ENCODE peak calls at places on chromosomes 16 and 17, in nine cellular contexts. Q, M, V, P, Y, N, R, Z and L are unnamed samples.

GRCh38 chr17:4593021-4593797 is 8.9 kb downstream of the SMTNL2 start:
- DNase-seq in Q (no peak), M (no peak), V (no peak), P (no peak), Y (no peak), N (no peak), R (no peak), Z (no peak), L (no peak)

GRCh38 chr16:29007865-29008593 is 23.2 kb downstream of the LAT start:
- DNase-seq in Q (no peak), M (no peak), V (no peak), P (no peak), Y (peak), N (peak), R (peak), Z (peak), L (peak)

GRCh38 chr16:53358884-53359283 is 75.4 kb upstream of the RBL2 start:
- DNase-seq in Q (no peak), M (no peak), V (no peak), P (peak), Y (no peak), N (peak), R (no peak), Z (no peak), L (no peak)

GRCh38 chr16:49594706-49595534 is 221.3 kb downstream of the C16orf78 start:
- DNase-seq in Q (no peak), M (no peak), V (no peak), P (no peak), Y (no peak), N (no peak), R (no peak), Z (no peak), L (no peak)

GRCh38 chr16:1347286-1347855 is 4.3 kb downstream of the TSR3 start:
- DNase-seq in Q (no peak), M (no peak), V (no peak), P (peak), Y (no peak), N (no peak), R (no peak), Z (no peak), L (no peak)

GRCh38 chr17:40025991-40026815 is 11.0 kb downstream of the CSF3 start:
- DNase-seq in Q (no peak), M (no peak), V (no peak), P (no peak), Y (peak), N (no peak), R (peak), Z (no peak), L (peak)

GRCh38 chr17:77424585-77425344 is 284.0 kb downstream of the SEC14L1 start:
- DNase-seq in Q (peak), M (no peak), V (no peak), P (no peak), Y (peak), N (no peak), R (peak), Z (peak), L (peak)

GRCh38 chr17:58755577-58756245 is at the start of gene PPM1E:
- DNase-seq in Q (peak), M (no peak), V (peak), P (peak), Y (peak), N (peak), R (peak), Z (no peak), L (peak)

GRCh38 chr16:27795992-27796614 is 246.2 kb downstream of the KATNIP start:
- DNase-seq in Q (no peak), M (peak), V (peak), P (no peak), Y (peak), N (peak), R (peak), Z (no peak), L (peak)

GRCh38 chr17:56777859-56778258 is 55.9 kb downstream of the C17orf67 start:
- DNase-seq in Q (no peak), M (no peak), V (no peak), P (no peak), Y (no peak), N (no peak), R (peak), Z (no peak), L (no peak)

GRCh38 chr16:10692470-10692869 is 2.3 kb downstream of the TEKT5 start:
- DNase-seq in Q (no peak), M (no peak), V (no peak), P (no peak), Y (no peak), N (no peak), R (no peak), Z (no peak), L (no peak)

GRCh38 chr17:50495918-50496317 is 12.3 kb upstream of the MYCBPAP start:
- DNase-seq in Q (no peak), M (no peak), V (no peak), P (no peak), Y (peak), N (no peak), R (peak), Z (no peak), L (no peak)

DNA sequence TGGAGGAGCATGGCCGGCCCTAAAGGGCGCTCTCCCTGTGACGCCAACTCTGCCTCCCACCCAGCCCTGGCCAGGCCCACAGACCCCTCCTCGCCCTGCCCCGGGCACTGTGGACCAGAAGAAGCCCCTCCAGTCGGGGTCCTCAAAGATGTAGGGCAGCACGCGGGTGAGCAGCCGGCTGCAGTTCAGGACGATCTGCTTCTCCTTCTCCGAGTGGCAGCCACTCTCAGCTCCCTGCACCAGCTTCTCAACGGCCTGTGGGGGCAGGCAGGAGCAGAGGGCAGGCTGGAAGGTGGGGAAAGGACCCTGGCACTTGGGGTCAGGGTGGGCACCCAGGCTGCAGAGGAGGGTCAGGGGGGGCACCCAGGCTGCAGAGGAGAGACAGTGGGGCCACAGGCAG is 8.9 kb downstream of the HID1 start:
- DNase-seq in Q (no peak), M (no peak), V (no peak), P (no peak), Y (no peak), N (no peak), R (no peak), Z (no peak), L (no peak)
- TF ChIP-seq CTCF in Q (no peak), M (no peak), V (no peak), P (no peak), Y (no peak), N (peak), R (no peak), Z (peak), L (no peak)

DNA sequence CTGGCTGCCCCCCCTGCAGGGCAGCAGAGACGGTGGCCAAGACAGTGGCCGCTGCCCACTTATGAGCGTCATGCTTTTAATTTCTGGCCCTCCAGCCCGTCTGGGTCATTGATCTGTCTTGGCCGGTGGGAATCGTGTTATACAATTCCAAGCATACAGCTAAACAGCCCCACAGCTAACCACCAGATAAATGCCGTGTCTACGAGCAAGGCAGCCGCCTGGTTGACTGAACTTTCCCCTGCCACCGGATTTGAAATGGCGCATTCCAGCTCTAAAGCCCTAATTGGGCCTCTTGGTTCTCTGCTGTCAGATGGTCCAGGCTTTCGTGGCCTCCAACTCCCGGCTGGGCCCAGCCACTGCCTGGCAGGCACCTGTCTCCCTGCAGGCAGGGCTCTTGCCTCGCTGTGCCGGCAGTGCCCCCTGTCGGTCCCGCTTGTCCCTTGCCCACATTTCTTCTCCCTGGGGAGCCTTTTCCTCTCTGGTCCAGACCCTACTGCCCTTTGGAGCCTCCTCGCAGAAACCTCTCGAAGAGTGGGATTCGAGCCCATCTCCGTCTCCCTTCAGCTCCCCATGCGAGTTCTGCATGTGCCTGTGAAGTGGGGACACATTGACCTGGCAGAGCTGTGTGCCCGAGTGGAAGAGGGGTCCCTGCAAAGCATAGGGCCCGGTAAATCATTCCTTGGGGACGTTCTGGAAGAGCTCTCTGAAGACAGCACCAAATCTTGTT is 1.8 kb upstream of the RBFOX3 start:
- DNase-seq in Q (no peak), M (peak), V (peak), P (peak), Y (peak), N (peak), R (peak), Z (no peak), L (peak)
- TF ChIP-seq CTCF in Q (no peak), M (peak), V (peak), P (peak), Y (peak), N (peak), R (peak), Z (peak), L (peak)

GRCh38 chr17:20225162-20226115 is 216.3 kb downstream of the SPECC1 start:
- DNase-seq in Q (no peak), M (no peak), V (no peak), P (no peak), Y (no peak), N (no peak), R (peak), Z (no peak), L (peak)
- TF ChIP-seq CTCF in Q (no peak), M (peak), V (no peak), P (no peak), Y (no peak), N (no peak), R (no peak), Z (peak), L (no peak)

DNA sequence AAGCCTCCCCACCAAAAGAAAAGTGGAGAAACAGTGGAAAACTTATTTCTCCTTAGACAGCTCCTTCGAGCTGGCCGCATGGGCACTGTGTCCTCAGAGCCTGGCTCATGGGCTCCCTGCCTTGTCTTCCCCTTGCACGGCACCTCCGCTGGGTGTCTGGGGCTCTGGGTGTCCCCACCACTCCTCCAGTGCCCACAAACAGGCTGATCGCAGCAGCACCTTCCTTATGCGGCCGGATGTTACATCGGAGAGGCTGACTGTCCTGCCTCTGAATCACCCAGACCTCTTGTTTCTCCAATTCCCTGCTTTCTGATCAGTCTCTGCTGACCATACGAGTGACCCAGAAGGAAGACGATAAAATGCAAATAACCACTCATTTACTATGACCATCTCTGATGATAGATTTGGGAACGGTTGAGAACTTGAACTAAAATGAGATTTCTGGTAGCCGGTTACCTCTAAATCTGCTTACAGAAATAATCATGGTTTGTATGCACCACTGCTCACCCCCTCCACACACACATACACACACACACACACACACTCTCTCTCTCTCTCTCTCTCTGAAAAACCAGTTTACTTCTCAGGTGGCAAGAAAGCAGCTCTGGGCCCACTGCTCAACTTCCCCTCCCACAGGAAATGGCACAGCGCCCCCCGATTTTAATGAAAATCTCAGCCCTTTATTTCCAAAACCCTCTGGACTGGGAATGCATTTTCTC is 121.5 kb downstream of the SLC39A11 start:
- DNase-seq in Q (no peak), M (no peak), V (no peak), P (no peak), Y (no peak), N (no peak), R (no peak), Z (no peak), L (no peak)
- TF ChIP-seq CTCF in Q (no peak), M (no peak), V (no peak), P (no peak), Y (no peak), N (no peak), R (no peak), Z (no peak), L (no peak)

DNA sequence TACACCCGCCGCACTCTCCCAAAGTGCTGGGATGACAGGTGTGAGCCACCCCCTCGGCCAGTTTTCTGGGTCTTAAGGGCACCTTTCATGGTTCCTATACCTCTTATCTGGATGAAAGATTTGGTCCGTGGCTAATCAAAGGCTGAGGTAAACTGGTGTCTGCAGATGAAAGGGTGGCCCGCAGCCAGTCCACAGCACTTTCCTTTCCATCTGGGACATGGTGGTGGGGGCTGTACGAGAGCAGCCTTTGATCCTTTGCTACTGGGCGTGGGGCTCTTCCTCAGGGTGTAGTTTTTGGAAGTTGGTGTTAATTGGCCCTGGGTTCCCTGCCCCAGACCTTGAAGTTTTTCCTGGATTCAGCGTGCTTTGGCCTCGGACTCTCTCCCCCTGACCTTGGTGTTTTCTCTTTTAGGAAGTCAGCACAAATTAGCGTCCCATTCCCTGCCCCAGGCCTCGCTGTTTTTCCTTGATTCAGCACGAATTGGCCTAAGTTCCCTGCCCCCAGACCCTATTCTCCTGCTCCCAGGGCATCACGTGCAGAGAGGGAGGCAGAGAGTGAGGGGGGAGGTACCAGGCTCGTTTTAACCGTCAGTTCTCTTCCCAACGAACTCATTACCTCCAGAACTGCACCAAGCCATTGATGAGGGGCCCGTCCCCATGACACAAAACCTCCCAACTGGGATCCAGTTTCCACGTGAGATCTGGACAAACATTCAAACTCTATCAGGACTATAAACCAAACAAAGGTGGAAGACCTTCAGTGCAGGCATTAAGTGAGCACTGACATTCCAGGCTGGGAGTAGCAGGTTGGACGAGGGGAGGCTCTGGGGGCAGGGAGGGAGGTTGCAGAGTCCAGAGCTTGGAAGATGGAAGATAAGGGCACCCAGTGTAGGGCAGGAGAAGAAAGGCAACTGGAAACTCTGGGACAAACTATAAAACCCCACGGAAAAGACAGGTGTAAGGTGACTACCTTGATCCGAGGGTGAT is 11.6 kb downstream of the DPEP1 start:
- DNase-seq in Q (no peak), M (no peak), V (no peak), P (no peak), Y (no peak), N (no peak), R (no peak), Z (no peak), L (no peak)
- TF ChIP-seq CTCF in Q (no peak), M (no peak), V (no peak), P (no peak), Y (no peak), N (no peak), R (no peak), Z (no peak), L (no peak)